ENCODE peak calls at places on chromosomes 12 and 14, in four cellular contexts. L, S, A and H are unnamed samples.

GRCh38 chr12:6053541-6053940 is 70.9 kb downstream of the VWF start:
- DNase-seq in L (no peak), S (no peak), A (peak), H (no peak)

GRCh38 chr12:104011265-104011664 is 38.7 kb downstream of the GLT8D2 start:
- DNase-seq in L (no peak), S (no peak), A (peak), H (no peak)

GRCh38 chr14:102693006-102693755 is 84.1 kb upstream of the TRAF3 start:
- DNase-seq in L (no peak), S (no peak), A (no peak), H (no peak)

GRCh38 chr12:111446044-111446581 is 40.4 kb downstream of the SH2B3 start:
- DNase-seq in L (no peak), S (no peak), A (no peak), H (peak)

GRCh38 chr12:124774462-124775167 is 89.0 kb downstream of the SCARB1 start:
- DNase-seq in L (no peak), S (peak), A (no peak), H (no peak)

GRCh38 chr12:68639396-68639767 is 28.7 kb downstream of the RAP1B start:
- DNase-seq in L (no peak), S (no peak), A (no peak), H (no peak)

GRCh38 chr12:131991816-131992430 is 42.2 kb downstream of the EP400 start:
- DNase-seq in L (no peak), S (no peak), A (no peak), H (no peak)

GRCh38 chr14:91892918-91893527 is 25.7 kb upstream of the TC2N start:
- DNase-seq in L (no peak), S (peak), A (no peak), H (no peak)

GRCh38 chr14:33855672-33856071 is 95.2 kb downstream of the EGLN3 start:
- DNase-seq in L (no peak), S (no peak), A (no peak), H (no peak)

GRCh38 chr12:89245090-89245489 is 107.2 kb downstream of the DUSP6 start:
- DNase-seq in L (no peak), S (peak), A (no peak), H (no peak)

GRCh38 chr14:60803871-60804270 is 69.3 kb downstream of the MNAT1 start:
- DNase-seq in L (no peak), S (no peak), A (no peak), H (no peak)

GRCh38 chr12:19410211-19410610 is 29.1 kb upstream of the AEBP2 start:
- DNase-seq in L (no peak), S (no peak), A (no peak), H (no peak)

GRCh38 chr14:96303981-96304380 is 48.0 kb downstream of the BDKRB1 start:
- DNase-seq in L (no peak), S (no peak), A (no peak), H (no peak)

GRCh38 chr12:114168061-114168460 is 201.9 kb upstream of the RBM19 start:
- DNase-seq in L (no peak), S (no peak), A (no peak), H (no peak)

GRCh38 chr12:109053382-109054123 is 1.2 kb downstream of the USP30 start:
- DNase-seq in L (no peak), S (no peak), A (no peak), H (no peak)

GRCh38 chr12:32569256-32569655 is 109.8 kb upstream of the DNM1L start:
- DNase-seq in L (no peak), S (no peak), A (no peak), H (no peak)